ENCODE peak calls at places on chromosomes 12 and 14, in seven cellular contexts. K is ovary; Y is fibroblast of lung; P is H1; H is SK-N-SH; U is stomach; E is CD8-positive, alpha-beta T cell. Q is an unnamed sample. For H3K36me3, the result is how much of the 10 kb centered on the place peaks cover.

GRCh38 chr12:47139010-47139681 is 59.4 kb upstream of the AMIGO2 start:
- DNase-seq in K (no peak), Y (no peak), P (no peak), H (no peak), U (no peak), E (no peak), Q (no peak)

GRCh38 chr14:49545071-49545470 is 41.1 kb downstream of the RPS29 start:
- DNase-seq in K (no peak), Y (peak), P (no peak), H (no peak), U (no peak), E (no peak), Q (no peak)

GRCh38 chr14:21503376-21503775 is 7.8 kb downstream of the METTL3 start:
- DNase-seq in K (no peak), Y (no peak), P (no peak), H (no peak), U (no peak), E (no peak), Q (no peak)

GRCh38 chr12:113021500-113021899 is 35.0 kb upstream of the DTX1 start:
- DNase-seq in K (no peak), Y (no peak), P (no peak), H (no peak), U (no peak), E (no peak), Q (no peak)

GRCh38 chr14:87992349-87992719 is 648 bp downstream of the GALC start:
- DNase-seq in K (no peak), Y (peak), P (no peak), H (no peak), U (no peak), E (no peak), Q (no peak)

GRCh38 chr12:2732290-2732689 is 62.5 kb upstream of the FKBP4 start:
- DNase-seq in K (no peak), Y (no peak), P (no peak), H (no peak), U (no peak), E (no peak), Q (no peak)

GRCh38 chr12:98736352-98737326 is 91.5 kb downstream of the APAF1 start:
- DNase-seq in K (no peak), Y (no peak), P (no peak), H (peak), U (no peak), E (no peak), Q (peak)

GRCh38 chr12:80677994-80678393 is 29.4 kb upstream of the MYF6 start:
- DNase-seq in K (no peak), Y (no peak), P (no peak), H (no peak), U (no peak), E (no peak), Q (no peak)

GRCh38 chr12:66409195-66409871 is 107.0 kb downstream of the HELB start:
- DNase-seq in K (no peak), Y (peak), P (peak), H (peak), U (no peak), E (peak), Q (peak)

GRCh38 chr14:63777024-63777423 is 49.2 kb upstream of the SGPP1 start:
- DNase-seq in K (no peak), Y (peak), P (no peak), H (no peak), U (no peak), E (no peak), Q (no peak)

GRCh38 chr12:52798671-52799497 is 3.0 kb upstream of the KRT3 start:
- DNase-seq in K (no peak), Y (peak), P (no peak), H (no peak), U (no peak), E (no peak), Q (no peak)

GRCh38 chr12:78878447-78878846 is 13.9 kb downstream of the SYT1 start:
- DNase-seq in K (no peak), Y (peak), P (no peak), H (no peak), U (no peak), E (no peak), Q (no peak)

GRCh38 chr12:53761306-53761705 is 9.5 kb upstream of the CISTR start:
- DNase-seq in K (no peak), Y (no peak), P (no peak), H (no peak), U (no peak), E (no peak), Q (peak)

GRCh38 chr12:93186131-93186530 is 191.6 kb upstream of the NUDT4 start:
- DNase-seq in K (no peak), Y (no peak), P (no peak), H (no peak), U (no peak), E (no peak), Q (no peak)

GRCh38 chr12:81450920-81451739 is 308.0 kb downstream of the PPFIA2 start:
- DNase-seq in K (no peak), Y (peak), P (peak), H (peak), U (no peak), E (no peak), Q (peak)

GRCh38 chr12:91023326-91024004 is 18.7 kb upstream of the EPYC start:
- DNase-seq in K (no peak), Y (peak), P (no peak), H (no peak), U (no peak), E (no peak), Q (no peak)

GRCh38 chr12:128463881-128464280 is 196.9 kb downstream of the TMEM132C start:
- DNase-seq in K (no peak), Y (no peak), P (no peak), H (no peak), U (no peak), E (no peak), Q (no peak)

GRCh38 chr12:90515199-90516175 is 439.5 kb downstream of the CCER1 start:
- DNase-seq in K (no peak), Y (peak), P (no peak), H (no peak), U (no peak), E (no peak), Q (no peak)

GRCh38 chr12:823043-823698 is 70.8 kb downstream of the WNK1 start:
- DNase-seq in K (no peak), Y (no peak), P (no peak), H (no peak), U (no peak), E (no peak), Q (no peak)

GRCh38 chr12:29782285-29782820 is 1.4 kb downstream of the TMTC1 start:
- DNase-seq in K (no peak), Y (peak), P (no peak), H (no peak), U (no peak), E (no peak), Q (no peak)

GRCh38 chr14:78705989-78706388 is 535.8 kb downstream of the NRXN3 start:
- DNase-seq in K (no peak), Y (no peak), P (no peak), H (no peak), U (no peak), E (no peak), Q (no peak)

GRCh38 chr14:105041841-105042765 is 21.2 kb upstream of the CDCA4 start:
- DNase-seq in K (no peak), Y (no peak), P (no peak), H (no peak), U (no peak), E (no peak), Q (no peak)

GRCh38 chr12:115190191-115190590 is 506.2 kb upstream of the TBX3 start:
- DNase-seq in K (no peak), Y (no peak), P (no peak), H (no peak), U (no peak), E (no peak), Q (no peak)

GRCh38 chr12:56626691-56627090 is 3.4 kb downstream of the BAZ2A start:
- DNase-seq in K (no peak), Y (no peak), P (no peak), H (no peak), U (no peak), E (no peak), Q (no peak)

GRCh38 chr12:56521590-56522371 is at the start of gene RBMS2:
- DNase-seq in K (peak), Y (peak), P (peak), H (peak), U (peak), E (peak), Q (peak)

GRCh38 chr12:89156324-89156723 is 196.0 kb downstream of the DUSP6 start:
- DNase-seq in K (no peak), Y (peak), P (no peak), H (no peak), U (no peak), E (no peak), Q (no peak)

GRCh38 chr14:31128601-31129526 is 78.7 kb downstream of the HECTD1 start:
- DNase-seq in K (no peak), Y (no peak), P (no peak), H (no peak), U (no peak), E (no peak), Q (no peak)

GRCh38 chr12:39764944-39765560 is 145.4 kb upstream of the ABCD2 start:
- DNase-seq in K (no peak), Y (peak), P (no peak), H (peak), U (no peak), E (no peak), Q (no peak)

GRCh38 chr14:76777721-76778120 is 16.5 kb downstream of the VASH1 start:
- DNase-seq in K (no peak), Y (no peak), P (no peak), H (no peak), U (no peak), E (peak), Q (peak)

GRCh38 chr12:23824358-23824757 is 125.1 kb downstream of the SOX5 start:
- DNase-seq in K (no peak), Y (no peak), P (no peak), H (no peak), U (no peak), E (no peak), Q (no peak)

GRCh38 chr14:47676301-47676617 is 854 bp upstream of the MDGA2 start:
- DNase-seq in K (no peak), Y (no peak), P (no peak), H (no peak), U (no peak), E (no peak), Q (no peak)

GRCh38 chr14:101704140-101704539 is 57.4 kb upstream of the PPP2R5C start:
- DNase-seq in K (no peak), Y (no peak), P (no peak), H (no peak), U (no peak), E (no peak), Q (no peak)

GRCh38 chr12:107340920-107341319 is 247.6 kb upstream of the CRY1 start:
- DNase-seq in K (no peak), Y (no peak), P (no peak), H (no peak), U (no peak), E (no peak), Q (no peak)

GRCh38 chr12:1790470-1790869 is 29.9 kb upstream of the LRTM2 start:
- DNase-seq in K (no peak), Y (no peak), P (no peak), H (peak), U (no peak), E (no peak), Q (peak)

GRCh38 chr14:73888460-73888725 is 1.7 kb downstream of the ZNF410 start:
- DNase-seq in K (no peak), Y (peak), P (no peak), H (no peak), U (no peak), E (no peak), Q (no peak)

GRCh38 chr12:3348055-3348454 is 142.9 kb upstream of the PRMT8 start:
- DNase-seq in K (no peak), Y (no peak), P (no peak), H (no peak), U (no peak), E (no peak), Q (no peak)

GRCh38 chr14:104393898-104394605 is 185.5 kb upstream of the C14orf180 start:
- DNase-seq in K (no peak), Y (no peak), P (no peak), H (peak), U (peak), E (peak), Q (no peak)

GRCh38 chr12:40691913-40692616 is at the start of gene CNTN1:
- DNase-seq in K (peak), Y (peak), P (peak), H (peak), U (no peak), E (no peak), Q (peak)

GRCh38 chr12:4766445-4766844 is 46.2 kb downstream of the GALNT8 start:
- DNase-seq in K (no peak), Y (no peak), P (no peak), H (no peak), U (no peak), E (no peak), Q (no peak)

GRCh38 chr12:4762773-4763172 is 42.6 kb downstream of the GALNT8 start:
- DNase-seq in K (no peak), Y (no peak), P (no peak), H (no peak), U (no peak), E (no peak), Q (no peak)

GRCh38 chr12:4769073-4769472 is 48.9 kb downstream of the GALNT8 start:
- DNase-seq in K (no peak), Y (no peak), P (no peak), H (no peak), U (no peak), E (no peak), Q (no peak)

GRCh38 chr12:4767181-4767580 is 47.0 kb downstream of the GALNT8 start:
- DNase-seq in K (no peak), Y (no peak), P (no peak), H (no peak), U (no peak), E (no peak), Q (no peak)

GRCh38 chr12:4763549-4763948 is 43.3 kb downstream of the GALNT8 start:
- DNase-seq in K (peak), Y (no peak), P (peak), H (peak), U (no peak), E (no peak), Q (peak)
- TF ChIP-seq CTCF in K (no peak), Y (peak), P (peak), H (no peak), U (no peak), E (no peak), Q (peak)

GRCh38 chr12:101305226-101305779 is 25.4 kb downstream of the UTP20 start:
- DNase-seq in K (no peak), Y (no peak), P (no peak), H (no peak), U (no peak), E (no peak), Q (no peak)
- H3K36me3 ChIP-seq in K (under half), Y (under half), P (half or more), H (under half), U (under half), E (under half), Q (half or more)

DNA sequence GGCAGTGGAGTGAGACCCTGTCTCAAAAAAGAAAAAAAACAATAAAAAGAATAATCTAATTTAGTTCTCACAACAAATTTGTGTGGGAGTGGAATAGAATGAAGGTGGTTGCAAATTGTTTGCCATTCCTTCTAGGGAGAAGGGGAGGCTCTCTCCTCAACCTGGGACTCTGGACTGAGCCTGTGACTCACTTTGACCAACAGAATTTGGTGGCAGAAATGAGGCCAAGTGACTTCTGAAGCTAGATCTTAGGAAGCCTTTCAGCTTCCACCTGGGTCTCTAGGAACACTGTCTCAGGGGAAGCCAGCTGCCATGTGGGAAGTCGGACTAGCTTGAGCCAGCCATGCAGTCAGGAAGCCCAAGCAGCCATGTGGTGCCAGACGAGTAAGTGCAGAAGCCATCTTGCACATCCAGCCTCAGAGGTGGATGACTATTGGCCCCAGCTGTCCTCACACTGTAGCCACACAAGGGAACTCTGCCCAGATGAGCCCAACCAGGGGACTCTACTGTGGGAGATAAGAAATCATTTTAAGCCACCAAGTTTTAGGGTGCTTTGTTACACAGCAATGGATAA is 14.4 kb downstream of the ALDH2 start:
- DNase-seq in K (no peak), Y (no peak), P (no peak), H (no peak), U (no peak), E (no peak), Q (no peak)
- H3K27ac ChIP-seq in K (no peak), Y (no peak), P (no peak), H (no peak), U (peak), E (no peak), Q (no peak)

GRCh38 chr12:51788876-51789275 is 59.6 kb downstream of the FIGNL2 start:
- DNase-seq in K (no peak), Y (peak), P (no peak), H (no peak), U (no peak), E (no peak), Q (no peak)

GRCh38 chr12:51797301-51797700 is 51.2 kb downstream of the FIGNL2 start:
- DNase-seq in K (no peak), Y (no peak), P (no peak), H (no peak), U (no peak), E (no peak), Q (no peak)

GRCh38 chr12:51793201-51793600 is 55.3 kb downstream of the FIGNL2 start:
- DNase-seq in K (no peak), Y (peak), P (no peak), H (no peak), U (no peak), E (no peak), Q (no peak)

GRCh38 chr12:51792417-51792816 is 56.1 kb downstream of the FIGNL2 start:
- DNase-seq in K (no peak), Y (no peak), P (no peak), H (no peak), U (no peak), E (no peak), Q (peak)
- TF ChIP-seq CTCF in K (no peak), Y (no peak), P (peak), H (no peak), U (no peak), E (no peak), Q (no peak)

DNA sequence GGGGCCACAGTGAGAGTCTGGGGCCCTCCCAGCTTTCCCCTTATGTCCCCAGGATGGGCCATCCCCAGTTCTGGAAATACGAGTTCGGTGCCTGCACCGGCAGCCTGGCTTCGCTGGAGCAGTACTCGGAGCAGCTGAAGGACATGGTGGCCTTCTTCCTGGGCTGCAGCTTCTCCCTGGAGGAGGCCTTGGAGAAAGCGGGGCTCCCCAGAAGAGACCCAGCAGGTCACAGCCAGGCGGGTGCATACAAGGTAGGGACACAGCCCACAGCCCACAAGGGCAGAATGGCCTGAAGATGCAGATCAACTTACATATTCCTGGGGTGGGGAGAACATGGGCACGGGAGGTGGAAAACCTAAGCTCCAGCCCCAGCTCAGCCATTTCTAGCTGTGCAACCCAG is 56.1 kb downstream of the DGLUCY start:
- DNase-seq in K (no peak), Y (no peak), P (no peak), H (no peak), U (no peak), E (no peak), Q (no peak)
- H3K36me3 ChIP-seq in K (under half), Y (under half), P (under half), H (under half), U (under half), E (under half), Q (under half)

DNA sequence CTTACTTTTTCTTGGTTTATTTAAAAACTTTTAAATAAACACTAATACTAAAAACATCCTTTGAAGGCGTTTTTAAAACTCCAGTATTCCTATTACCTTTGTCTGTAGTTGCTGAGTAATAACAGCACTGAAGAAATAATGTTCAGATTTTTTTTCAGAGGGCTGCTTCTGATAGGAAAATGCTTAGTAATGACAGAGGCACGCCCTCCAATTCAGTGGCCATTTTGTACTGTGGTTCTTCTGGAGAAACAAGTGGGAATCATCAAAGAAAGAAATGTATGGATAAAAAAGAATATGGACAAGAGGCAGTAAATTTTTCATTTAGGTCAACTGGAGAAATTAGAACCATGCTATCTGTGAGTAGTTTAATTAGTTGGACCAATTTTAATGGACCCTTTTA is 13.6 kb downstream of the VEZT start:
- DNase-seq in K (no peak), Y (peak), P (no peak), H (peak), U (no peak), E (no peak), Q (peak)
- H3K27ac ChIP-seq in K (no peak), Y (no peak), P (no peak), H (peak), U (no peak), E (no peak), Q (no peak)